ENCODE peak calls at places on chromosomes 6 and 20, in ten cellular contexts. M is heart left ventricle; V is naive thymus-derived CD4-positive, alpha-beta T cell; G is breast epithelium; D is SJSA1; B is upper lobe of right lung; L is NT2/D1; X is kidney epithelial cell; R is left lung; Q is endodermal cell. Y is an unnamed sample.

GRCh38 chr6:165811512-165811911 is 148.5 kb upstream of the PDE10A start:
- DNase-seq in M (no peak), V (no peak), G (no peak), D (no peak), B (no peak), L (no peak), X (no peak), R (no peak), Q (no peak), Y (no peak)

GRCh38 chr6:166713608-166714510 is 86.8 kb upstream of the RPS6KA2 start:
- DNase-seq in M (no peak), V (no peak), G (no peak), D (no peak), B (no peak), L (no peak), X (no peak), R (no peak), Q (no peak), Y (no peak)

GRCh38 chr6:14857501-14857900 is 388.4 kb upstream of the JARID2 start:
- DNase-seq in M (peak; percentile 37), V (peak; percentile 54), G (no peak), D (no peak), B (peak; percentile 69), L (no peak), X (no peak), R (peak; percentile 81), Q (no peak), Y (peak; percentile 59)

GRCh38 chr6:150499882-150500312 is 99.8 kb upstream of the PLEKHG1 start:
- DNase-seq in M (no peak), V (no peak), G (no peak), D (no peak), B (no peak), L (no peak), X (no peak), R (no peak), Q (no peak), Y (no peak)

GRCh38 chr6:37565267-37566208 is 65.8 kb upstream of the CCDC167 start:
- DNase-seq in M (no peak), V (no peak), G (no peak), D (no peak), B (no peak), L (peak; percentile 59), X (no peak), R (no peak), Q (peak; percentile 95), Y (no peak)

GRCh38 chr20:8062781-8063180 is 43.2 kb upstream of the TMX4 start:
- DNase-seq in M (no peak), V (no peak), G (no peak), D (no peak), B (no peak), L (no peak), X (no peak), R (no peak), Q (no peak), Y (no peak)

GRCh38 chr6:119501798-119502483 is 152.4 kb upstream of the MAN1A1 start:
- DNase-seq in M (no peak), V (no peak), G (no peak), D (no peak), B (no peak), L (no peak), X (no peak), R (no peak), Q (no peak), Y (no peak)

GRCh38 chr6:129632081-129632758 is 77.8 kb downstream of the ARHGAP18 start:
- DNase-seq in M (no peak), V (no peak), G (no peak), D (no peak), B (no peak), L (no peak), X (no peak), R (no peak), Q (no peak), Y (no peak)

GRCh38 chr6:150764638-150765456 is 100.7 kb upstream of the MTHFD1L start:
- DNase-seq in M (no peak), V (no peak), G (no peak), D (no peak), B (no peak), L (no peak), X (no peak), R (no peak), Q (no peak), Y (no peak)

GRCh38 chr6:134351615-134352474 is 33.9 kb upstream of the SGK1 start:
- DNase-seq in M (no peak), V (no peak), G (no peak), D (no peak), B (no peak), L (no peak), X (no peak), R (no peak), Q (peak; percentile 73), Y (no peak)

GRCh38 chr6:149032318-149032598 is 285.3 kb upstream of the TAB2 start:
- DNase-seq in M (no peak), V (no peak), G (no peak), D (no peak), B (no peak), L (no peak), X (no peak), R (no peak), Q (no peak), Y (no peak)

GRCh38 chr20:39291301-39291700 is 329.2 kb downstream of the DHX35 start:
- DNase-seq in M (no peak), V (no peak), G (no peak), D (no peak), B (no peak), L (no peak), X (no peak), R (no peak), Q (no peak), Y (no peak)

GRCh38 chr6:134217110-134217509 is 100.8 kb downstream of the SGK1 start:
- DNase-seq in M (no peak), V (no peak), G (no peak), D (no peak), B (no peak), L (no peak), X (no peak), R (no peak), Q (no peak), Y (no peak)

GRCh38 chr6:81939774-81940165 is 187.3 kb upstream of the TENT5A start:
- DNase-seq in M (no peak), V (no peak), G (no peak), D (no peak), B (no peak), L (no peak), X (no peak), R (no peak), Q (no peak), Y (no peak)

GRCh38 chr6:19465240-19465639 is 371.9 kb upstream of the ID4 start:
- DNase-seq in M (no peak), V (no peak), G (no peak), D (peak; percentile 56), B (no peak), L (no peak), X (no peak), R (no peak), Q (no peak), Y (no peak)

GRCh38 chr6:12886961-12887775 is 170.6 kb downstream of the PHACTR1 start:
- DNase-seq in M (no peak), V (no peak), G (no peak), D (no peak), B (no peak), L (peak; percentile 47), X (peak; percentile 21), R (no peak), Q (peak; percentile 62), Y (no peak)

GRCh38 chr6:10414766-10415592 is at the start of gene TFAP2A:
- DNase-seq in M (no peak), V (no peak), G (peak; percentile 73), D (peak; percentile 76), B (no peak), L (no peak), X (no peak), R (no peak), Q (peak; percentile 89), Y (no peak)

GRCh38 chr20:51811514-51811913 is 9.2 kb upstream of the SALL4 start:
- DNase-seq in M (no peak), V (no peak), G (no peak), D (no peak), B (no peak), L (no peak), X (no peak), R (no peak), Q (no peak), Y (no peak)
- H3K36me3 ChIP-seq in M (no peaks in the 10 kb centered on the region), V (no peaks in the 10 kb centered on the region), G (no peaks in the 10 kb centered on the region), D (no peaks in the 10 kb centered on the region), B (no peaks in the 10 kb centered on the region), L (no peaks in the 10 kb centered on the region), X (no peaks in the 10 kb centered on the region), R (no peaks in the 10 kb centered on the region), Q (no peaks in the 10 kb centered on the region), Y (no peaks in the 10 kb centered on the region)

GRCh38 chr20:48716086-48716485 is 111.7 kb downstream of the PREX1 start:
- DNase-seq in M (no peak), V (no peak), G (no peak), D (no peak), B (no peak), L (no peak), X (no peak), R (no peak), Q (no peak), Y (no peak)
- H3K36me3 ChIP-seq in M (no peaks in the 10 kb centered on the region), V (no peaks in the 10 kb centered on the region), G (no peaks in the 10 kb centered on the region), D (no peaks in the 10 kb centered on the region), B (no peaks in the 10 kb centered on the region), L (peaks cover 4% of the 10 kb centered on the region), X (no peaks in the 10 kb centered on the region), R (peaks cover 7% of the 10 kb centered on the region), Q (peaks cover 20% of the 10 kb centered on the region), Y (no peaks in the 10 kb centered on the region)

DNA sequence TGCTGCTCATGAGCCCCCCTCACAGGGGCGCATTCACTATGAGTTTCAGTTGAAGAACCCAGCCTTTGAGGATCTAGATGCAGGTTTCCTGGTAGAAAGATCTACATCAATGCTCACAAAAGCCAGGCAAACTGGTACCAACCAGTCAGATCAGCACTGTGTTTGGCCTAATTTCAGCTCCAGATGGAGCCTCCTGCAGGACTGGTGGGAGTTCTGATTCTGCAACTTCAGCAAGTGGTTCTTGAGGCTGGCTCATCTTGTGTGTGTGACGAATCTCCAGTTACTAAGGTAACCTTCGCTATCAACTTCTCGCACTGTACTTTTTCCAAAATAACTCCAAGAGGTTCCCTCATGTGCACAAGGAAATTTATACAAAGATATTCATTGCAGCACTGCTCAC is 118.8 kb downstream of the ZMYND8 start:
- DNase-seq in M (no peak), V (no peak), G (no peak), D (no peak), B (no peak), L (no peak), X (no peak), R (no peak), Q (no peak), Y (no peak)
- H3K36me3 ChIP-seq in M (peaks cover 60% of the 10 kb centered on the region), V (peaks cover 80% of the 10 kb centered on the region), G (no peaks in the 10 kb centered on the region), D (peaks cover 61% of the 10 kb centered on the region), B (peaks cover 70% of the 10 kb centered on the region), L (peaks cover 79% of the 10 kb centered on the region), X (peaks cover 4% of the 10 kb centered on the region), R (peaks cover 94% of the 10 kb centered on the region), Q (peaks cover 81% of the 10 kb centered on the region), Y (peaks cover 70% of the 10 kb centered on the region)

DNA sequence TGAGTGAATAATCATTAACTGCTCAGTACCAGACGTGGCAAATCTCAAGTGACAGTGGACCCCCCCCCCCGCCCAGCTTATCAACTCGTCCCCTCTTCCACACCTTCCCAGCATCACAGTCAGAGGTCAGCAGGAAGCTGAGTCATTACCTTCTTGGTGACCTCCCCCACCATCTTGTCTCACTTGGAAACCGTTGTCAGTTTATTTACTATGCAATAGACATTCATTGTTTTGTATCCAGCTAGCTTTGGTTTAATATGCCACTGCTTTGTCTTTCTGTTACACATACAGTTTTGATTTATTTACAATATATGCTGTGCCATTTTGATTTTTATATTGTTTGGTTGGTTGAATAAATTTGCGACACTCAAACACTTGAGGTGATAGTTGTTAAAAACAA is 158.1 kb downstream of the QKI start:
- DNase-seq in M (no peak), V (no peak), G (no peak), D (no peak), B (no peak), L (no peak), X (no peak), R (no peak), Q (peak; percentile 82), Y (no peak)
- H3K36me3 ChIP-seq in M (peaks cover 83% of the 10 kb centered on the region), V (peaks cover 5% of the 10 kb centered on the region), G (no peaks in the 10 kb centered on the region), D (peaks cover 30% of the 10 kb centered on the region), B (peaks cover 39% of the 10 kb centered on the region), L (peaks cover 19% of the 10 kb centered on the region), X (peaks cover 2% of the 10 kb centered on the region), R (peaks cover 39% of the 10 kb centered on the region), Q (peaks cover 24% of the 10 kb centered on the region), Y (peaks cover 31% of the 10 kb centered on the region)